ENCODE peak calls at places on chromosomes 2 and 18, in ten cellular contexts. P is tibial artery; Q is IMR-90; Z is hepatocyte; N is breast epithelium; O is body of pancreas; L is effector memory CD4-positive, alpha-beta T cell; J is thoracic aorta; D is kidney; C is pancreas. R is an unnamed sample.

GRCh38 chr18:10120622-10121021 is 206.8 kb downstream of the VAPA start:
- DNase-seq in C (no peak), J (no peak), O (no peak), N (no peak), L (no peak), P (no peak), Z (no peak), Q (no peak), D (no peak), R (no peak)

GRCh38 chr2:203685081-203685621 is 21.3 kb upstream of the CD28 start:
- DNase-seq in P (no peak), O (no peak), D (no peak), N (no peak), Z (no peak), L (no peak), Q (peak), J (no peak), C (no peak), R (no peak)

GRCh38 chr2:36178384-36178783 is 177.2 kb upstream of the CRIM1 start:
- DNase-seq in Q (no peak), J (no peak), C (no peak), O (no peak), N (no peak), D (no peak), P (no peak), Z (no peak), L (no peak), R (no peak)

GRCh38 chr18:48813833-48814489 is 136.8 kb downstream of the SMAD7 start:
- DNase-seq in C (no peak), P (peak), D (no peak), L (peak), Z (no peak), N (peak), Q (no peak), J (no peak), O (peak), R (no peak)

GRCh38 chr18:76494541-76495403 is at the start of gene ZNF516:
- DNase-seq in P (no peak), D (no peak), J (no peak), N (no peak), C (peak), O (peak), Z (peak), Q (peak), L (no peak), R (no peak)

GRCh38 chr2:232329716-232330067 is 48.9 kb upstream of the ALPP start:
- DNase-seq in O (no peak), C (no peak), Q (no peak), J (no peak), Z (no peak), N (no peak), D (peak), L (no peak), P (no peak), R (no peak)

GRCh38 chr18:78770149-78771139 is 209.2 kb upstream of the SALL3 start:
- DNase-seq in O (no peak), Q (no peak), J (no peak), Z (no peak), P (no peak), N (no peak), L (no peak), D (no peak), C (no peak), R (no peak)

GRCh38 chr2:28454016-28454930 is 41.6 kb upstream of the PLB1 start:
- DNase-seq in C (no peak), P (no peak), Q (peak), Z (peak), L (no peak), N (no peak), J (no peak), D (no peak), O (no peak), R (no peak)

GRCh38 chr2:64080179-64080578 is 61.0 kb upstream of the VPS54 start:
- DNase-seq in P (no peak), O (no peak), L (no peak), J (no peak), D (no peak), Q (no peak), C (no peak), Z (no peak), N (no peak), R (no peak)

GRCh38 chr18:58618822-58619553 is 9.9 kb downstream of the ALPK2 start:
- DNase-seq in L (no peak), J (no peak), O (no peak), Q (peak), P (no peak), C (no peak), D (no peak), N (no peak), Z (no peak), R (no peak)

GRCh38 chr2:27378096-27378808 is 2.3 kb downstream of the ZNF513 start:
- DNase-seq in Q (no peak), J (no peak), C (peak), O (peak), Z (no peak), N (no peak), D (peak), P (no peak), L (no peak), R (peak)

GRCh38 chr2:175619179-175619578 is 382.9 kb downstream of the LNPK start:
- DNase-seq in Q (no peak), D (no peak), N (no peak), P (no peak), Z (no peak), J (no peak), O (no peak), L (no peak), C (no peak), R (no peak)

GRCh38 chr2:234291765-234292204 is 205.1 kb downstream of the ARL4C start:
- DNase-seq in C (peak), D (peak), L (peak), Q (peak), P (no peak), O (peak), N (no peak), Z (peak), J (no peak), R (no peak)

GRCh38 chr2:240413813-240414429 is 21.5 kb upstream of the GPC1 start:
- DNase-seq in C (no peak), L (no peak), Z (no peak), J (no peak), O (no peak), N (no peak), P (peak), Q (no peak), D (peak), R (no peak)

GRCh38 chr2:2572393-2573204 is 241.5 kb upstream of the MYT1L start:
- DNase-seq in O (no peak), Q (no peak), L (no peak), Z (no peak), C (no peak), D (no peak), J (no peak), P (no peak), N (no peak), R (no peak)

GRCh38 chr2:43348904-43349725 is 122.7 kb upstream of the ZFP36L2 start:
- DNase-seq in C (no peak), N (no peak), Z (peak), D (peak), L (no peak), O (no peak), P (no peak), Q (peak), J (no peak), R (no peak)

GRCh38 chr2:128786800-128787478 is 468.3 kb upstream of the HS6ST1 start:
- DNase-seq in D (no peak), Z (no peak), J (no peak), C (no peak), N (no peak), L (no peak), Q (peak), O (no peak), P (no peak), R (no peak)

GRCh38 chr2:127641846-127642510 is 4.0 kb upstream of the GPR17 start:
- DNase-seq in J (no peak), Q (no peak), P (no peak), D (no peak), O (no peak), N (no peak), C (no peak), L (no peak), Z (no peak), R (no peak)

GRCh38 chr2:127639111-127639474 is 6.9 kb upstream of the GPR17 start:
- DNase-seq in J (no peak), O (no peak), Z (no peak), L (no peak), Q (no peak), C (no peak), D (no peak), N (no peak), P (no peak), R (no peak)

GRCh38 chr2:127641133-127641532 is 4.8 kb upstream of the GPR17 start:
- DNase-seq in D (no peak), Z (no peak), J (no peak), N (no peak), Q (no peak), O (no peak), P (no peak), C (no peak), L (no peak), R (no peak)

GRCh38 chr2:127638361-127639110 is 7.4 kb upstream of the GPR17 start:
- DNase-seq in O (peak), D (no peak), J (no peak), Q (no peak), P (no peak), L (no peak), N (no peak), Z (peak), C (no peak), R (no peak)

GRCh38 chr2:127640082-127641072 is 5.6 kb upstream of the GPR17 start:
- DNase-seq in P (no peak), Z (no peak), L (no peak), O (no peak), D (no peak), C (no peak), J (no peak), Q (no peak), N (no peak), R (no peak)
- H3K27ac ChIP-seq in P (peak), Z (no peak), L (peak), O (no peak), D (no peak), C (no peak), J (no peak), Q (no peak), N (no peak), R (peak)

DNA sequence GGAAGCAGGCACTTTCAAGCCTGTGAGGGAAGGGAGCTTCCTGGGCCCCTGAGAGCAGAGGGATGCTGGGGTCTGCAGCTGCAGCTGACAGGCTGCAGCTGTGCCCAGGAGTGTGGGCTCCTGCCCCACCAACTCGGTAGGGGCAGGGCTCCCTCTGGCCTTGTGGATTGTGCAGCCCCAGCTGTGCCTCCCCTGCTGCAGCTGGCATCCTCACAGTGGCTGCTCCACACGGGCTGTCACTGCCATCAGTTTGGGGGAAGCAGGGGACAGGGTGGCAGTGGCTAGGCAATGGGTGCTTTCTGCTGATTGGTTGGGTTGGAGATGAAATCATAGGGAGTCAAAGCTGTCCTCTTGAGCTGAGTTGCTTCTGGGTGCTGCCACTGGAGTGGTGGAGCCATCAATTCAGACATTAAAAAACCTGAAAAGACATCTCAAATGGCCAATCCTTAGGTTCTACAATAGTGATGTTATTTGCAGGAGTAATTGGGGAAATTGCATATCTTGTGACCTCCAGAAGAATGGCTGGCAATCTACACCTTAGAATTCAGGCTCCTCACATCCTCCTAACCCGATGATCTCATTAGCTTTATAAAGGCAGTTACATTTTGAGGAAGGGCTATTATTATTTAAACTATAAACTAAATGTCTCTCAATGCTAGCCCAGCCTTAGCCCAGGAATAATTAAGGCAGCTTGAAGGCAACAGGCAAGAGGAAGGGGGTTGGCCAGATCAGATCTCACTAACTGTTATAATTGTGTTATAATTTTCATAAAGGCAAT is 41.3 kb downstream of the FAM171B start:
- DNase-seq in L (no peak), N (no peak), Z (no peak), P (no peak), Q (no peak), D (no peak), O (no peak), J (no peak), C (no peak), R (no peak)
- H3K27ac ChIP-seq in L (no peak), N (no peak), Z (no peak), P (no peak), Q (no peak), D (no peak), O (no peak), J (no peak), C (no peak), R (peak)

GRCh38 chr2:217909156-217909820 is 93.5 kb downstream of the TNS1 start:
- DNase-seq in P (no peak), D (no peak), O (no peak), Z (no peak), N (no peak), Q (no peak), J (no peak), L (no peak), C (peak), R (no peak)
- H3K27ac ChIP-seq in P (peak), D (peak), O (peak), Z (no peak), N (peak), Q (no peak), J (peak), L (no peak), C (peak), R (peak)

DNA sequence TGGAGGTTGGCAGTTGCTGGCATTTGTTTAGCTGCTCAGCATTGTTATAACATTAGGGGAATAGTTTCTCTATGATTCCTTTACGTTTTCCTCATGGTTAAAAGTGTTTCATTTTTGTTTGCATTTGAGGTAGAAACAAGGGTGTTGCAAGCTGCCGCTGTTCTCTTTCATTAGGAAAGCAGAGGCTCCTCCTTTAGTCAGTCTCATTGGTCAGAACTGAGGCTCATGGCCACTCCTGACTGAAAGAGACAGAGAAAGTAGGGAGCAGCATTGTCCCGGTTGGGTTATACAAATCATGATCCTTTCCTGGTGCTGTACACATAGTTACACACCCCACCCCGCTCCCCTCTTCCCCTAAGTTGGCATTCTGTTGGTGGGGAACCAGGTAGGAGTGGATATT is 59.8 kb upstream of the PTH2R start:
- DNase-seq in P (no peak), C (no peak), O (peak), L (no peak), D (no peak), N (no peak), Z (no peak), Q (no peak), J (no peak), R (no peak)
- H3K27ac ChIP-seq in P (no peak), C (no peak), O (peak), L (no peak), D (no peak), N (no peak), Z (no peak), Q (no peak), J (no peak), R (no peak)

GRCh38 chr2:181887056-181887455 is 4.5 kb upstream of the ITPRID2 start:
- DNase-seq in D (no peak), P (no peak), J (no peak), N (no peak), Q (no peak), O (no peak), C (no peak), L (no peak), Z (no peak), R (no peak)
- H3K27ac ChIP-seq in D (no peak), P (no peak), J (peak), N (peak), Q (no peak), O (no peak), C (no peak), L (no peak), Z (no peak), R (peak)

GRCh38 chr18:3346487-3346886 is 84.6 kb downstream of the MYL12B start:
- DNase-seq in N (no peak), P (no peak), C (no peak), L (no peak), Z (no peak), Q (peak), J (no peak), O (no peak), D (no peak), R (no peak)
- H3K27ac ChIP-seq in N (peak), P (no peak), C (no peak), L (no peak), Z (no peak), Q (no peak), J (no peak), O (no peak), D (no peak), R (no peak)

GRCh38 chr2:102099536-102100293 is 42.8 kb upstream of the IL1R1 start:
- DNase-seq in Q (no peak), O (peak), C (no peak), D (no peak), N (no peak), J (no peak), P (no peak), Z (no peak), L (no peak), R (no peak)
- H3K27ac ChIP-seq in Q (peak), O (no peak), C (no peak), D (no peak), N (no peak), J (no peak), P (no peak), Z (peak), L (no peak), R (no peak)

DNA sequence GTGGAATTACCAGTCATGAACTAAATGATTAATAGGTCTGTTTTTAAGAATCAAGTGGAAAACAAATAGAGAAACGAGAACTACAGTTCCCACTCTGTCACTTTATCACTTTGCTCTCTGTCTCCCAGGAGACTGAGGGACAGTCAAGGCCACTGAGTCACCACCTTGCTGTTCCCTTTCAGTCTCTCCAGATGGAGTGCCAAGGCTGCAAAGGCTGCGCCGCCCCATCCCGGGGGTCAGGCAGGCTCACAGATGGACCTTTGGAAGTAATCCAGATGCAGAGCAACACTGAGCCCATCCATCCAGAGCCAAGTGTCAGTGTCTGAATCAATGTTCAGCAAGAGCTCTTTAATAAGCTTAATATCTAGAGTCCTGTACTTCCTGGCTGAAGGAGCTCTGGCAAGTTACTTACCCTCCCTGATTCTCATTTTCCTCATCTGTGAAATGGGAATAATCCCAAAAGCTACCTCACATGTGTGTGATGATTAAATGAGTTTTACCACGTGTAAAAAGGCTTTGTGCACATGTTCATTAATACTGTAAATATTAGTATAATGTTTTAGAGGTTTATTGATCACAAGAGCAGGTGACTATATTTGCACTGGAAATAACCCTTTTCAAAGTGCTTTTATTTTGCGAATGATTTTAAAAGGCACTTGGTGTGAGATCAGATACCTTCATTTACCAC is 43.0 kb upstream of the EFEMP1 start:
- DNase-seq in N (no peak), P (peak), C (peak), O (peak), Z (peak), Q (peak), D (peak), L (no peak), J (peak), R (peak)
- H3K27ac ChIP-seq in N (no peak), P (peak), C (no peak), O (no peak), Z (no peak), Q (no peak), D (no peak), L (no peak), J (peak), R (no peak)

GRCh38 chr18:13548944-13549878 is 177.1 kb downstream of the FAM210A start:
- DNase-seq in Q (no peak), C (no peak), Z (no peak), J (no peak), D (no peak), L (no peak), P (no peak), N (no peak), O (no peak), R (no peak)
- H3K27ac ChIP-seq in Q (no peak), C (no peak), Z (peak), J (no peak), D (no peak), L (no peak), P (no peak), N (no peak), O (no peak), R (peak)

DNA sequence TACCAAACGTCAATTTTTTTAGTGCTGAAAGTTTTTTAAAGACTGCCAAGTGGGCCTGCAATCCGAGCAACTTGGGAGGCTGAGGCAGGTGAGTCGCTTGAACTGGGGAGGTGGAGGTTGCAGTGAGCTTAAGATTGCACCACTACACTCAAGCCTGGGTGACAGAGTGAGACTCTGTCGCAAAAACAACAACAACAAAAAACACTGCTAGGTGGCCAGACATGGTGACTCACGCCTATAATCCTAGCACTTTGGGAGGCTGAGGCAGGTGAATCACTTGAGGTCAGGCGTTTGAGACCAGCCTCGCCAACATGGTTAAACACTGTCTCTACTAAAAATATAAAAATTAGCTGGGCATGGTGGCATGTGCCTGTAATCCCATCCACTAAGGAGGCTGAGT is 202.8 kb upstream of the COPS8 start:
- DNase-seq in Z (no peak), Q (no peak), C (no peak), O (no peak), L (no peak), P (no peak), D (no peak), J (no peak), N (no peak), R (no peak)
- H3K27ac ChIP-seq in Z (no peak), Q (no peak), C (no peak), O (no peak), L (no peak), P (no peak), D (no peak), J (no peak), N (no peak), R (no peak)